ENCODE peak calls at places on chromosomes 11 and 22, in ten cellular contexts. J is HFFc6, N is cerebellar cortex, O is HTR-8/SVneo, Y is GM12864, R is amygdala, M is OCI-LY7, E is cardiac fibroblast, P is AG09309, D is ELR. H is an unnamed sample.

GRCh38 chr11:44564653-44565007 is 833 bp upstream of the CD82 start:
- DNase-seq in J (peak), N (no peak), O (peak), Y (no peak), R (no peak), M (no peak), E (peak), P (peak), D (peak), H (no peak)

GRCh38 chr11:69157156-69157821 is 1.6 kb downstream of the SMIM38 start:
- DNase-seq in J (no peak), N (peak), O (peak), Y (no peak), R (peak), M (no peak), E (peak), P (no peak), D (peak), H (peak)

GRCh38 chr11:68509105-68509504 is 48.6 kb downstream of the PPP6R3 start:
- DNase-seq in J (peak), N (no peak), O (no peak), Y (no peak), R (no peak), M (no peak), E (peak), P (peak), D (no peak), H (no peak)

GRCh38 chr11:88308576-88308975 is 29.0 kb downstream of the CTSC start:
- DNase-seq in J (no peak), N (no peak), O (no peak), Y (no peak), R (no peak), M (no peak), E (no peak), P (no peak), D (no peak), H (no peak)

GRCh38 chr11:113764522-113764921 is 9.0 kb downstream of the ZW10 start:
- DNase-seq in J (no peak), N (no peak), O (no peak), Y (no peak), R (no peak), M (no peak), E (no peak), P (no peak), D (no peak), H (no peak)

GRCh38 chr11:40241524-40242037 is 1217.9 kb downstream of the LRRC4C start:
- DNase-seq in J (no peak), N (no peak), O (peak), Y (peak), R (no peak), M (no peak), E (peak), P (no peak), D (no peak), H (peak)

GRCh38 chr22:25750569-25751173 is 8.7 kb downstream of the MYO18B start:
- DNase-seq in J (no peak), N (no peak), O (no peak), Y (no peak), R (no peak), M (no peak), E (no peak), P (no peak), D (no peak), H (no peak)

GRCh38 chr11:121648306-121648705 is 195.5 kb upstream of the SORL1-AS1 start:
- DNase-seq in J (no peak), N (no peak), O (no peak), Y (no peak), R (no peak), M (no peak), E (no peak), P (no peak), D (no peak), H (no peak)

GRCh38 chr11:11000546-11001283 is 142.9 kb upstream of the ZBED5 start:
- DNase-seq in J (no peak), N (no peak), O (no peak), Y (no peak), R (no peak), M (no peak), E (no peak), P (no peak), D (no peak), H (no peak)

GRCh38 chr11:96161271-96162089 is 181.5 kb downstream of the MAML2 start:
- DNase-seq in J (peak), N (no peak), O (peak), Y (no peak), R (no peak), M (no peak), E (peak), P (no peak), D (peak), H (no peak)

GRCh38 chr22:21865041-21865440 is 2.4 kb downstream of the MAPK1 start:
- DNase-seq in J (peak), N (peak), O (peak), Y (no peak), R (peak), M (no peak), E (peak), P (peak), D (peak), H (no peak)

GRCh38 chr11:115133810-115134209 is 370.4 kb downstream of the CADM1 start:
- DNase-seq in J (no peak), N (no peak), O (no peak), Y (no peak), R (no peak), M (no peak), E (no peak), P (no peak), D (no peak), H (no peak)

GRCh38 chr22:17131686-17132085 is 10.5 kb upstream of the TMEM121B start:
- DNase-seq in J (no peak), N (no peak), O (no peak), Y (no peak), R (no peak), M (no peak), E (no peak), P (no peak), D (no peak), H (no peak)

GRCh38 chr11:73241300-73241699 is 23.2 kb downstream of the P2RY2 start:
- DNase-seq in J (no peak), N (no peak), O (no peak), Y (no peak), R (no peak), M (no peak), E (no peak), P (no peak), D (no peak), H (no peak)

GRCh38 chr11:76371170-76371569 is 9.8 kb downstream of the THAP12 start:
- DNase-seq in J (peak), N (no peak), O (peak), Y (no peak), R (no peak), M (no peak), E (peak), P (peak), D (peak), H (no peak)

GRCh38 chr22:49077036-49077393 is 750.7 kb downstream of the BRD1 start:
- DNase-seq in J (no peak), N (no peak), O (no peak), Y (no peak), R (no peak), M (no peak), E (no peak), P (no peak), D (no peak), H (no peak)

GRCh38 chr11:131737357-131737756 is 366.9 kb downstream of the NTM start:
- DNase-seq in J (peak), N (peak), O (no peak), Y (no peak), R (no peak), M (no peak), E (peak), P (no peak), D (peak), H (no peak)

GRCh38 chr11:110249066-110249465 is 47.3 kb downstream of the RDX start:
- DNase-seq in J (no peak), N (no peak), O (no peak), Y (no peak), R (no peak), M (no peak), E (peak), P (no peak), D (peak), H (no peak)

GRCh38 chr11:70934999-70935768 is 317.2 kb downstream of the SHANK2 start:
- DNase-seq in J (no peak), N (no peak), O (peak), Y (no peak), R (no peak), M (no peak), E (peak), P (no peak), D (no peak), H (no peak)

GRCh38 chr22:46783721-46784120 is 21.3 kb downstream of the TBC1D22A start:
- DNase-seq in J (no peak), N (no peak), O (no peak), Y (no peak), R (no peak), M (no peak), E (no peak), P (no peak), D (no peak), H (no peak)

GRCh38 chr11:59610289-59610688 is 5.3 kb downstream of the OSBP start:
- DNase-seq in J (no peak), N (no peak), O (no peak), Y (no peak), R (no peak), M (no peak), E (no peak), P (no peak), D (no peak), H (no peak)

GRCh38 chr22:22814666-22815396 is 72.8 kb upstream of the IGLL5 start:
- DNase-seq in J (no peak), N (no peak), O (no peak), Y (no peak), R (no peak), M (no peak), E (no peak), P (no peak), D (no peak), H (no peak)

GRCh38 chr11:65504671-65505433 is 6.0 kb downstream of the MALAT1 start:
- DNase-seq in J (peak), N (peak), O (no peak), Y (no peak), R (no peak), M (no peak), E (peak), P (no peak), D (peak), H (peak)

GRCh38 chr22:29464581-29464980 is 15.4 kb upstream of the NEFH start:
- DNase-seq in J (no peak), N (no peak), O (no peak), Y (no peak), R (no peak), M (no peak), E (no peak), P (no peak), D (no peak), H (no peak)

H was measured in C1 segment of cervical spinal cord.